ENCODE peak calls at places on chromosomes 1 and 21, in ten cellular contexts. O is HAP-1, T is fibroblast of lung, P is SK-N-SH, K is AG10803, B is brain microvascular endothelial cell, I is A673, A is epithelial cell of esophagus, U is mucosa of descending colon, S is left lung. N is an unnamed sample.

GRCh38 chr1:168636642-168637111 is 60.3 kb downstream of the XCL1 start:
- DNase-seq in B (peak; percentile 41), A (peak; percentile 86), I (no peak), P (no peak), S (no peak), U (peak; percentile 15), T (peak; percentile 68), K (peak; percentile 86), O (no peak), N (no peak)

GRCh38 chr1:190168116-190168515 is 309.5 kb downstream of the BRINP3 start:
- DNase-seq in U (no peak), A (peak; percentile 84), T (peak; percentile 47), B (peak; percentile 64), S (no peak), O (no peak), K (no peak), I (no peak), P (no peak), N (no peak)

GRCh38 chr1:210536263-210536961 is 207.7 kb downstream of the HHAT start:
- DNase-seq in S (no peak), A (no peak), U (no peak), P (peak; percentile 48), I (no peak), K (no peak), O (no peak), B (no peak), T (no peak), N (peak; percentile 17)

GRCh38 chr1:24705260-24706073 is 39.8 kb upstream of the CLIC4 start:
- DNase-seq in A (peak; percentile 94), U (peak; percentile 88), T (peak; percentile 94), P (peak; percentile 76), K (peak; percentile 61), S (peak; percentile 82), I (peak; percentile 90), B (peak; percentile 84), O (peak; percentile 95), N (peak; percentile 96)

GRCh38 chr21:19731251-19731650 is 1267.0 kb upstream of the NCAM2 start:
- DNase-seq in P (no peak), B (no peak), A (no peak), K (no peak), I (no peak), U (peak; percentile 2), T (no peak), S (no peak), O (no peak), N (no peak)

GRCh38 chr1:185860876-185861275 is 126.7 kb downstream of the HMCN1 start:
- DNase-seq in U (no peak), I (no peak), A (no peak), O (no peak), K (peak; percentile 47), T (no peak), P (no peak), B (no peak), S (no peak), N (no peak)

GRCh38 chr1:151314137-151314875 is 12.9 kb downstream of the PI4KB start:
- DNase-seq in I (no peak), B (peak; percentile 75), U (peak; percentile 38), A (peak; percentile 25), P (no peak), O (no peak), T (peak; percentile 92), K (peak; percentile 82), S (no peak), N (no peak)

GRCh38 chr1:230081751-230082150 is 14.7 kb downstream of the GALNT2 start:
- DNase-seq in O (no peak), S (no peak), P (no peak), I (no peak), K (no peak), A (no peak), B (no peak), U (no peak), T (no peak), N (no peak)

GRCh38 chr1:221845650-221846371 is 103.9 kb upstream of the DUSP10 start:
- DNase-seq in A (peak; percentile 98), B (peak; percentile 68), K (peak; percentile 65), O (no peak), P (no peak), I (no peak), S (no peak), U (no peak), T (peak; percentile 87), N (no peak)

GRCh38 chr1:118977591-118977990 is 10.6 kb downstream of the TBX15 start:
- DNase-seq in A (no peak), T (no peak), U (no peak), S (no peak), K (peak; percentile 22), O (no peak), B (no peak), I (no peak), P (no peak), N (no peak)

GRCh38 chr1:118979754-118980270 is 8.3 kb downstream of the TBX15 start:
- DNase-seq in O (no peak), I (no peak), T (no peak), B (no peak), A (no peak), P (peak; percentile 46), U (no peak), K (no peak), S (no peak), N (peak; percentile 58)

GRCh38 chr1:118981436-118981835 is 6.7 kb downstream of the TBX15 start:
- DNase-seq in S (no peak), O (no peak), U (no peak), T (no peak), I (no peak), B (no peak), K (no peak), A (no peak), P (no peak), N (no peak)

GRCh38 chr1:118982281-118982680 is 5.9 kb downstream of the TBX15 start:
- DNase-seq in I (no peak), K (peak; percentile 21), S (no peak), A (no peak), B (no peak), O (no peak), T (no peak), P (peak; percentile 3), U (no peak), N (no peak)

GRCh38 chr1:118978914-118979701 is 9.0 kb downstream of the TBX15 start:
- DNase-seq in T (no peak), O (no peak), K (no peak), U (no peak), P (peak; percentile 20), I (no peak), B (no peak), S (no peak), A (no peak), N (peak; percentile 59)
- H3K4me3 ChIP-seq in T (no peak overlapping the region), O (no peak overlapping the region), K (peak overlapping the region; percentile 49), U (no peak overlapping the region), P (peak overlapping the region; percentile 7), I (no peak overlapping the region), B (peak overlapping the region; percentile 18), S (no peak overlapping the region), A (no peak overlapping the region), N (peak overlapping the region; percentile 53)

GRCh38 chr21:38910390-38911008 is 104.8 kb downstream of the ETS2 start:
- DNase-seq in T (no peak), I (peak; percentile 16), O (no peak), A (peak; percentile 92), P (peak; percentile 38), B (no peak), S (no peak), U (peak; percentile 57), K (no peak), N (no peak)

GRCh38 chr21:38908537-38908936 is 102.8 kb downstream of the ETS2 start:
- DNase-seq in T (no peak), I (no peak), B (no peak), A (peak; percentile 88), U (no peak), P (no peak), O (no peak), S (no peak), K (no peak), N (no peak)

GRCh38 chr21:38909109-38909508 is 103.4 kb downstream of the ETS2 start:
- DNase-seq in A (no peak), B (no peak), U (no peak), P (no peak), S (no peak), K (no peak), I (no peak), O (no peak), T (no peak), N (no peak)

GRCh38 chr21:38911523-38912354 is 106.0 kb downstream of the ETS2 start:
- DNase-seq in A (peak; percentile 51), I (no peak), T (no peak), K (no peak), P (no peak), O (no peak), B (no peak), S (no peak), U (no peak), N (no peak)

DNA sequence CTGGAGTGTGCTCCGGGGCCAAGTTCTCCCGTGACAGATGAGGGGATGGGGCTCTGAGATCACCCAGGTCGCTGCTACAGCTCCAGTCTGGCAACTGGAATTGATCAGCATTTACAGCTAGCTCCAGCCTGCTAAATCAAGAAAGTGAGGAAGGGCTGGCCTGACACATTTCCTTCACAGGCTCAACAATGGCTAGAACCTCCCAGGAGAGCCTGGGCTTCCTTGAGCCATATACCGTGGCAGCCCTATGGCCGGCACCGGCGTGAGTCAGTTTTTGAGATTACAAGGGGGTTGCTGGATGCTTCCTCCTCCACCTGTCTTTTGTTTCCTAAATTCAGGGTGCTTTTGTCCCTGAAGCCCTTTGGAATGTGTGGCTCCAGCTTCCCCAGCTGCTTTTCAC is 104.2 kb downstream of the ETS2 start:
- DNase-seq in S (no peak), B (no peak), I (no peak), T (no peak), A (no peak), O (no peak), P (no peak), K (no peak), U (no peak), N (no peak)
- H3K4me3 ChIP-seq in S (no peak overlapping the region), B (no peak overlapping the region), I (no peak overlapping the region), T (no peak overlapping the region), A (no peak overlapping the region), O (no peak overlapping the region), P (no peak overlapping the region), K (no peak overlapping the region), U (no peak overlapping the region), N (no peak overlapping the region)

GRCh38 chr1:22591576-22591975 is 28.3 kb downstream of the EPHA8 start:
- DNase-seq in U (no peak), I (no peak), B (no peak), T (no peak), P (no peak), O (no peak), A (no peak), K (no peak), S (peak; percentile 13), N (no peak)
- H3K4me3 ChIP-seq in U (no peak overlapping the region), I (no peak overlapping the region), B (no peak overlapping the region), T (no peak overlapping the region), P (no peak overlapping the region), O (no peak overlapping the region), A (no peak overlapping the region), K (no peak overlapping the region), S (no peak overlapping the region), N (no peak overlapping the region)

DNA sequence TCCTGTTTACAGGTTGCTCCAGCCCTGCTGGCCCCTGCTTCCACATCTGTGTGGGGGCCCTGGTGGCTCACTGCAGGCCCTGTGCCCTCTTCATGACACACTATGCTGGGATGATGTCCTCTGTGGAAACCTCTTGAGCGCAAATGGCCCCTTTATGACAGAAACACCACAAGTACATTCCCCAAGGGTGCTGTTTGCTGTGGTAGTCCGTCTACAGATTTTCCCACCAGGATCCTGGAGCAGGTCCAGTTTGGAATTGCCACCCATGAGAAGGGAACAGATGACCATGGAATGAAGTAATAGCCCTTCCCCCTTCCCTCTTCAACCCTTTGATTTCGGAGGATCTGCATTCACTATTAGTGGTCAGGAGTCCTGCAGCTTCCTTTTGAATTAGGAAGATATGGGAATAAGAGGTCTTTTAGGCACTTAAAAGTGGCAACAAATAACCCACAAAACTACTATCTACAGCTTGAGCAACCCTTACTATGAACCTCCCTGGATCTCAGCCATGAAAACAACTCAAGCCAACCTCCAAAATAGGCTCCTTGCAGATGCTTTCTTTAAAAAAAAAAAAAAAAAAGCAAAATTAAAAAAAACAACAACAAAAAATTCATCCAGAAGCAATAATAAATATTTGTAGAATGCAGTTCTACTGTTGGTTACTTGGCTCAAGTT is 121.9 kb upstream of the TSPAN2 start:
- DNase-seq in P (no peak), B (no peak), I (no peak), S (no peak), T (no peak), U (no peak), K (peak; percentile 61), A (no peak), O (no peak), N (no peak)
- H3K4me3 ChIP-seq in P (no peak overlapping the region), B (no peak overlapping the region), I (no peak overlapping the region), S (no peak overlapping the region), T (no peak overlapping the region), U (no peak overlapping the region), K (no peak overlapping the region), A (no peak overlapping the region), O (no peak overlapping the region), N (no peak overlapping the region)

N was measured in GM23338.